ENCODE peak calls at places on chromosomes 12 and 14, in eight cellular contexts. H, N, F, P, L, B, Z and Y are unnamed samples.
A peak's percentile ranks its signal among the peaks of the same experiment; 100 is the strongest.

GRCh38 chr12:69239922-69240624 is 704 bp downstream of the CPSF6 start:
- DNase-seq in H (no peak), L (peak; percentile 33), B (peak; percentile 77), Z (peak; percentile 11), P (peak; percentile 53), N (peak; percentile 24), F (peak; percentile 52), Y (peak; percentile 43)

GRCh38 chr12:100789146-100789545 is 5.4 kb upstream of the ANO4 start:
- DNase-seq in F (no peak), L (no peak), Z (peak; percentile 55), N (no peak), B (no peak), P (no peak), H (no peak), Y (no peak)

GRCh38 chr14:71856199-71856919 is 75.9 kb upstream of the RGS6 start:
- DNase-seq in P (no peak), L (no peak), Z (peak; percentile 48), H (no peak), N (no peak), B (no peak), F (no peak), Y (no peak)

GRCh38 chr14:33457021-33457420 is 493.9 kb downstream of the EGLN3 start:
- DNase-seq in F (no peak), N (no peak), P (no peak), B (no peak), Z (peak; percentile 44), H (no peak), L (no peak), Y (no peak)

GRCh38 chr12:84730561-84731162 is 181.9 kb downstream of the SLC6A15 start:
- DNase-seq in F (no peak), N (no peak), Z (no peak), B (no peak), L (no peak), P (no peak), H (no peak), Y (no peak)

GRCh38 chr12:57726151-57726883 is 12.2 kb downstream of the AGAP2 start:
- DNase-seq in P (peak; percentile 16), L (peak; percentile 82), B (no peak), Z (peak; percentile 67), H (peak; percentile 57), N (no peak), F (peak; percentile 81), Y (no peak)

GRCh38 chr12:107115119-107115518 is 21.8 kb upstream of the CRY1 start:
- DNase-seq in P (no peak), H (peak; percentile 19), Z (no peak), N (no peak), B (peak; percentile 58), L (no peak), F (no peak), Y (no peak)

GRCh38 chr14:104104006-104104901 is 18.8 kb downstream of the ASPG start:
- DNase-seq in Z (no peak), H (no peak), F (peak; percentile 9), B (no peak), L (no peak), N (no peak), P (no peak), Y (no peak)

GRCh38 chr14:80638620-80639215 is 302.8 kb downstream of the CEP128 start:
- DNase-seq in N (no peak), P (no peak), B (no peak), H (no peak), F (no peak), L (no peak), Z (peak; percentile 84), Y (no peak)

GRCh38 chr14:54776361-54777001 is 126.1 kb downstream of the GCH1 start:
- DNase-seq in H (peak; percentile 80), B (peak; percentile 96), P (peak; percentile 24), L (no peak), F (peak; percentile 59), N (no peak), Z (no peak), Y (peak; percentile 41)

GRCh38 chr12:67364228-67364627 is 95.1 kb downstream of the CAND1 start:
- DNase-seq in B (no peak), L (no peak), Z (no peak), H (no peak), N (no peak), P (no peak), F (no peak), Y (no peak)

GRCh38 chr14:92512807-92513203 is 776 bp upstream of the RIN3 start:
- DNase-seq in F (no peak), P (no peak), B (no peak), H (no peak), N (no peak), L (no peak), Z (no peak), Y (no peak)

GRCh38 chr14:102516531-102517411 is 7.2 kb upstream of the ANKRD9 start:
- DNase-seq in P (peak; percentile 49), B (peak; percentile 75), L (peak; percentile 67), H (peak; percentile 95), N (peak; percentile 55), F (peak; percentile 61), Z (no peak), Y (peak; percentile 61)

GRCh38 chr14:91216731-91217226 is 27.7 kb downstream of the GPR68 start:
- DNase-seq in L (no peak), B (no peak), Z (no peak), H (no peak), N (no peak), F (no peak), P (no peak), Y (no peak)

GRCh38 chr12:13242926-13243325 is 46.4 kb downstream of the EMP1 start:
- DNase-seq in N (no peak), P (no peak), H (no peak), Z (no peak), F (no peak), B (no peak), L (no peak), Y (no peak)

GRCh38 chr12:14373202-14373601 is 7.7 kb downstream of the ATF7IP start:
- DNase-seq in B (no peak), F (no peak), L (no peak), N (no peak), P (no peak), Z (peak; percentile 93), H (no peak), Y (no peak)

GRCh38 chr12:67876305-67876915 is 112.8 kb upstream of the IFNG-AS1 start:
- DNase-seq in N (no peak), F (no peak), L (no peak), B (no peak), Z (no peak), P (no peak), H (no peak), Y (no peak)